ENCODE peak calls at places on chromosome X, in five cellular contexts. One of them, this sample, is unnamed.

GRCh38 chrX:67607436-67607835 is 63.6 kb downstream of the AR start:
- DNase-seq in HCT116: no peak
- DNase-seq in HepG2: no peak
- DNase-seq in K562: no peak
- DNase-seq in GM12878: no peak
- DNase-seq in this sample: no peak

GRCh38 chrX:30874851-30875250 is 14.2 kb downstream of the TAB3 start:
- DNase-seq in HCT116: no peak
- DNase-seq in HepG2: no peak
- DNase-seq in K562: no peak
- DNase-seq in GM12878: no peak
- DNase-seq in this sample: no peak

GRCh38 chrX:7689791-7690412 is 153.1 kb upstream of the VCX start:
- DNase-seq in HCT116: no peak
- DNase-seq in HepG2: no peak
- DNase-seq in K562: no peak
- DNase-seq in GM12878: no peak
- DNase-seq in this sample: no peak

GRCh38 chrX:34656842-34657780 is at the start of gene TMEM47:
- DNase-seq in HCT116: no peak
- DNase-seq in HepG2: no peak
- DNase-seq in K562: peak
- DNase-seq in GM12878: no peak
- DNase-seq in this sample: peak

GRCh38 chrX:45164021-45164621 is 36.6 kb downstream of the DIPK2B start:
- DNase-seq in HCT116: no peak
- DNase-seq in HepG2: no peak
- DNase-seq in K562: peak
- DNase-seq in GM12878: no peak
- DNase-seq in this sample: no peak

GRCh38 chrX:99077099-99077498 is 1333.0 kb downstream of the PCDH19 start:
- DNase-seq in HCT116: no peak
- DNase-seq in HepG2: no peak
- DNase-seq in K562: no peak
- DNase-seq in GM12878: no peak
- DNase-seq in this sample: no peak

GRCh38 chrX:1430451-1430850 is 22.3 kb downstream of the ASMTL start:
- DNase-seq in HCT116: no peak
- DNase-seq in HepG2: no peak
- DNase-seq in K562: no peak
- DNase-seq in GM12878: no peak
- DNase-seq in this sample: no peak

GRCh38 chrX:1463581-1464281 is 11.0 kb upstream of the ASMTL start:
- DNase-seq in HCT116: no peak
- DNase-seq in HepG2: no peak
- DNase-seq in K562: no peak
- DNase-seq in GM12878: no peak
- DNase-seq in this sample: no peak

GRCh38 chrX:70062076-70062475 is at the start of gene OTUD6A:
- DNase-seq in HCT116: no peak
- DNase-seq in HepG2: no peak
- DNase-seq in K562: no peak
- DNase-seq in GM12878: no peak
- DNase-seq in this sample: no peak

GRCh38 chrX:55057691-55058249 is 17.1 kb upstream of the PAGE2B start:
- DNase-seq in HCT116: peak
- DNase-seq in HepG2: peak
- DNase-seq in K562: peak
- DNase-seq in GM12878: no peak
- DNase-seq in this sample: peak

GRCh38 chrX:143669395-143669794 is 33.5 kb upstream of the SLITRK4 start:
- DNase-seq in HCT116: no peak
- DNase-seq in HepG2: no peak
- DNase-seq in K562: no peak
- DNase-seq in GM12878: no peak
- DNase-seq in this sample: no peak

DNA sequence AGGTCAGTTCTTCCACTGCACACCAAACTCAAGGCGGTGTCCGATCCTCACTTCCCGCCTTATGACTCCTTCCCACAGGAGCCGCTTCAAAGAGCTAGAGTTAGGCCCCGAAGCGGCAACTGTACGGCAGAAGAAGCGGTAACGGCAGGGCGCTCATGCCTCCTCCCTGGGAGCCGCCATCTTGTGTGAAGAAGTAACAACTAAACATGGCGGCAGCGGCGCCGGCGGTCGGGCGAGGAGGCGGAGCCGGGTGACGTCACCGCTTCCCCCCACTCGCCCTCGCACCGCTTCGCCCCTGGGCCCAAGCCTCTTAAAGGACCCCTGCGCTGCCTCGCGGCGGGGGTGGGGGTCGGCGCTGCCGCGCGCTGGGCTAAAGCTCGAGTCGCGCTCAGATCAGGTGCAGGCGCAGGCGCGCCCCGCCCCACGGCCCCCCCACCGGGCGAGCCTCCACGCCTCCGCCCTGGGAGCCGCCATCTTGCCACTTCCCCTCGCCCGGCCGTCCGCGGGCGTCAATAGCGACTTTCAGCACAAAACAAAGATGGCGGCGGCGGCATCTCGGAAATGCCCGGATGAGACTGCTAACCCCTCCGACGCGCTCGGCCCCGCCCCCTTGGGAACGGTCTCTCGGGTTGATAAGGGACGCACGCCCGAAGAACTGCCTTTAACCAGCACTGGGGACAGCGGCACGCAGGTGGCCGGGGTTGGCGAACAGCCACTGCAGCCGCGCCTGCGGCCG is at the start of gene HCFC1:
- DNase-seq in HCT116: peak
- DNase-seq in HepG2: peak
- DNase-seq in K562: peak
- DNase-seq in GM12878: peak
- DNase-seq in this sample: peak
- TF ChIP-seq POLR2A in HCT116: no peak
- TF ChIP-seq POLR2A in HepG2: peak
- TF ChIP-seq POLR2A in K562: peak
- TF ChIP-seq POLR2A in GM12878: peak
- TF ChIP-seq POLR2A in this sample: peak

GRCh38 chrX:73262991-73263390 is 48.3 kb upstream of the NAP1L2 start:
- DNase-seq in HCT116: peak
- DNase-seq in HepG2: peak
- DNase-seq in K562: peak
- DNase-seq in GM12878: no peak
- DNase-seq in this sample: no peak

GRCh38 chrX:73267206-73267605 is 52.6 kb upstream of the NAP1L2 start:
- DNase-seq in HCT116: no peak
- DNase-seq in HepG2: no peak
- DNase-seq in K562: no peak
- DNase-seq in GM12878: no peak
- DNase-seq in this sample: no peak

GRCh38 chrX:73267979-73268378 is 53.3 kb upstream of the NAP1L2 start:
- DNase-seq in HCT116: no peak
- DNase-seq in HepG2: no peak
- DNase-seq in K562: no peak
- DNase-seq in GM12878: no peak
- DNase-seq in this sample: no peak

GRCh38 chrX:73268463-73268862 is 53.8 kb upstream of the NAP1L2 start:
- DNase-seq in HCT116: no peak
- DNase-seq in HepG2: no peak
- DNase-seq in K562: no peak
- DNase-seq in GM12878: no peak
- DNase-seq in this sample: no peak

DNA sequence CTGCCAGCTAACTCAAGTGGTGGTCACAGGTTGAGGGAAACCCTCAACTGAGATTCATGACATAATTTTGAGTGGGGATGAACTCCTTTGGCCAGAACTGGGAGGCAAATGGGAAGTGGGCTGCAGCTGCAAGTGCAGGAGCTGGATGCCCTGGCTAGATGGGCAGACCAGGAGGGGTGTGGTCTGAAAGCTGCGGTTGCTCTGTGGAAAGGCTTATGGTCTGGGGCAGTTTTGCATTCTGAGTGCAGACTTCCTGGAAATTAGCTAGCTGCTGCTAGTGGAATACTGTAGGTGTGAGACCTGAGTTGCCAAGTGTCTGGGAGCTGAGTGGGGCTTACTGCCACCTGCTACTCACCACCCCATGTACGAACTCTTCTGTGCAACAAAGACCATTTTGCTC is 52.1 kb upstream of the NAP1L2 start:
- DNase-seq in HCT116: no peak
- DNase-seq in HepG2: no peak
- DNase-seq in K562: no peak
- DNase-seq in GM12878: no peak
- DNase-seq in this sample: no peak
- TF ChIP-seq SIN3A in HCT116: no peak
- TF ChIP-seq SIN3A in HepG2: no peak
- TF ChIP-seq SIN3A in K562: no peak
- TF ChIP-seq SIN3A in GM12878: no peak
- TF ChIP-seq SIN3A in this sample: no peak

DNA sequence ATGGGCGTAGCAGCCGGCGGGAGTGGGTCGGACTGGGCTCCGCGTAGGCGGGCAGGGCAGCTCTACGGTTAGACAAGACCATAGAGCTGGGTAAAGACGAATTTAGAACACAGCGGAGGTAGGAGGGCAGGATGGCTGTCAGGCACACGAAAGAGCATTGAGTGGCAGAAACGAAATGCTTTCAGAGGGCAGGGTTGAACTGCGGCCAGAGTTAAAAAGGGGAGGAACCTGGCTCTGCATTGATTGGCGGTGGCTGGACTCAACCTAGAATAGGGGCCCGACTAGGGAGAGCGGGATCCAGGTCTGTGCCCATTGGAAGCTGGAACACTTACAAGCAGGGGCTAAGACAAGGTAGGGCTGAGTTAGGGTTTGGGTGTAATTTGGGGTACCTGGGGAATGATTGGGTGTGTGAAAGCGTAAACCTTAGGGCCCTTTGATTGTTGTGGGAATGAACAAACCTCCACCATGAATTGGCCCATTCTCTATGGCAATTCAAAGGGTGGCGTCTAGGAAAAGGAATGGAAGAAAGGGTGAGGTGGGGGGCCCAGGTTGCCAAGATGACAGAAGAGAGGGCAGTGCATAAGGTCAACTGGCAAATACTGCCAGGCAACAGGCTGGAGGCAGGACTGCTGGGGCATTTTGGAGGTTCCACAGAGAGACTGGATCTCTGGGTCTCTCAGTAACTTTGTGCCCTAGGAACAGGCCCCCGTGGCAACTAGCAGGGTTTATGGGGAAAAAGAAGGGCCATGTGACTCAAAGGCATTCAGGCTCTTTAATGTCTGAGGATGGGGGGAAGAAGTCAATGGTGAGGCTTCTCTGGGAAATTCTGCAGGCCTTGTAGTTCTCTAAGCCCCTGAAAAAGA is 911 bp upstream of the ELK1 start:
- DNase-seq in HCT116: no peak
- DNase-seq in HepG2: no peak
- DNase-seq in K562: no peak
- DNase-seq in GM12878: no peak
- DNase-seq in this sample: no peak
- TF ChIP-seq POLR2A in HCT116: no peak
- TF ChIP-seq POLR2A in HepG2: no peak
- TF ChIP-seq POLR2A in K562: peak
- TF ChIP-seq POLR2A in GM12878: no peak
- TF ChIP-seq POLR2A in this sample: no peak

GRCh38 chrX:150574824-150575409 is 6.5 kb downstream of the MTM1 start:
- DNase-seq in HCT116: no peak
- DNase-seq in HepG2: no peak
- DNase-seq in K562: no peak
- DNase-seq in GM12878: no peak
- DNase-seq in this sample: no peak

GRCh38 chrX:150577174-150577573 is 8.8 kb downstream of the MTM1 start:
- DNase-seq in HCT116: no peak
- DNase-seq in HepG2: peak
- DNase-seq in K562: no peak
- DNase-seq in GM12878: no peak
- DNase-seq in this sample: no peak

GRCh38 chrX:150572206-150572605 is 3.8 kb downstream of the MTM1 start:
- DNase-seq in HCT116: no peak
- DNase-seq in HepG2: no peak
- DNase-seq in K562: no peak
- DNase-seq in GM12878: no peak
- DNase-seq in this sample: no peak

GRCh38 chrX:150573702-150574101 is 5.3 kb downstream of the MTM1 start:
- DNase-seq in HCT116: no peak
- DNase-seq in HepG2: no peak
- DNase-seq in K562: no peak
- DNase-seq in GM12878: no peak
- DNase-seq in this sample: no peak

GRCh38 chrX:150575415-150575814 is 7.0 kb downstream of the MTM1 start:
- DNase-seq in HCT116: peak
- DNase-seq in HepG2: no peak
- DNase-seq in K562: no peak
- DNase-seq in GM12878: no peak
- DNase-seq in this sample: no peak
- TF ChIP-seq SIN3A in HCT116: no peak
- TF ChIP-seq SIN3A in HepG2: no peak
- TF ChIP-seq SIN3A in K562: no peak
- TF ChIP-seq SIN3A in GM12878: no peak
- TF ChIP-seq SIN3A in this sample: no peak

GRCh38 chrX:47497274-47497673 is 14.3 kb upstream of the ZNF41 start:
- DNase-seq in HCT116: no peak
- DNase-seq in HepG2: no peak
- DNase-seq in K562: peak
- DNase-seq in GM12878: no peak
- DNase-seq in this sample: no peak
- TF ChIP-seq POLR2A in HCT116: no peak
- TF ChIP-seq POLR2A in HepG2: no peak
- TF ChIP-seq POLR2A in K562: no peak
- TF ChIP-seq POLR2A in GM12878: no peak
- TF ChIP-seq POLR2A in this sample: no peak

DNA sequence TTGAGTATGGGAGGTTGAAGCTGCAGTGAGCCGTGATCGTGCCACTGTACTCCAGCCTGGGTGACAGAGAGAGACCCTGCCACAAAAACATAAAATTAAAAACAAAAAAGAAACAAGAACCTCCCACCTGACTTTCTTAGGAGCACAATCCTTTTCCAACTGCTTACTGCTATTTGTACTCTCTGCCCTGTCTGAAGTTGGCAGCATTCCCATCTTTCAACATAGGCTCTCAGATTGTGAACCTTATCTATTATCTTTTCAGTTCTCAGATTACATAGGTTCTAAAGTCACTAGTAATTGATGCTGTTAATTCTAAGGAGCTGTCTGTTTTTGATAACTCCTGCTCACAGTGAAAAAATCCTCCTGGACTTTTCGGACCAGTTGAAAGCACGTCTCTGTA is 812.2 kb upstream of the CT83 start:
- DNase-seq in HCT116: no peak
- DNase-seq in HepG2: no peak
- DNase-seq in K562: no peak
- DNase-seq in GM12878: no peak
- DNase-seq in this sample: no peak
- TF ChIP-seq SIN3A in HCT116: no peak
- TF ChIP-seq SIN3A in HepG2: no peak
- TF ChIP-seq SIN3A in K562: no peak
- TF ChIP-seq SIN3A in GM12878: no peak
- TF ChIP-seq SIN3A in this sample: no peak

This sample was measured in H1.